ENCODE peak calls at places on chromosomes 13 and 19, in five cellular contexts. One of them, this sample, is unnamed.

GRCh38 chr19:40388486-40388885 is 1.5 kb downstream of the HIPK4 start:
- DNase-seq in activated CD4-positive, alpha-beta T cell treated with anti-CD3 and anti-CD28 coated beads, Interleukin-2, amount 50 U/mL, for 1 hour: no peak
- DNase-seq in kidney tubule cell: no peak
- DNase-seq in cardiac fibroblast: no peak
- DNase-seq in astrocyte of the spinal cord: no peak
- DNase-seq in this sample: no peak

GRCh38 chr13:73365240-73365639 is 306.4 kb downstream of the KLF5 start:
- DNase-seq in activated CD4-positive, alpha-beta T cell treated with anti-CD3 and anti-CD28 coated beads, Interleukin-2, amount 50 U/mL, for 1 hour: no peak
- DNase-seq in kidney tubule cell: peak
- DNase-seq in cardiac fibroblast: no peak
- DNase-seq in astrocyte of the spinal cord: no peak
- DNase-seq in this sample: no peak

GRCh38 chr19:42461700-42462324 is 19.1 kb upstream of the CXCL17 start:
- DNase-seq in activated CD4-positive, alpha-beta T cell treated with anti-CD3 and anti-CD28 coated beads, Interleukin-2, amount 50 U/mL, for 1 hour: no peak
- DNase-seq in kidney tubule cell: no peak
- DNase-seq in cardiac fibroblast: no peak
- DNase-seq in astrocyte of the spinal cord: no peak
- DNase-seq in this sample: no peak

GRCh38 chr19:18469245-18470107 is 31.5 kb upstream of the ISYNA1 start:
- DNase-seq in activated CD4-positive, alpha-beta T cell treated with anti-CD3 and anti-CD28 coated beads, Interleukin-2, amount 50 U/mL, for 1 hour: peak
- DNase-seq in kidney tubule cell: peak
- DNase-seq in cardiac fibroblast: peak
- DNase-seq in astrocyte of the spinal cord: peak
- DNase-seq in this sample: peak

GRCh38 chr19:15118248-15118647 is 11.0 kb downstream of the SYDE1 start:
- DNase-seq in activated CD4-positive, alpha-beta T cell treated with anti-CD3 and anti-CD28 coated beads, Interleukin-2, amount 50 U/mL, for 1 hour: no peak
- DNase-seq in kidney tubule cell: peak
- DNase-seq in cardiac fibroblast: no peak
- DNase-seq in astrocyte of the spinal cord: no peak
- DNase-seq in this sample: no peak

GRCh38 chr19:11078893-11079292 is 10.4 kb upstream of the LDLR start:
- DNase-seq in activated CD4-positive, alpha-beta T cell treated with anti-CD3 and anti-CD28 coated beads, Interleukin-2, amount 50 U/mL, for 1 hour: no peak
- DNase-seq in kidney tubule cell: no peak
- DNase-seq in cardiac fibroblast: no peak
- DNase-seq in astrocyte of the spinal cord: no peak
- DNase-seq in this sample: no peak

GRCh38 chr13:113973218-113974164 is at the start of gene C13orf46:
- DNase-seq in activated CD4-positive, alpha-beta T cell treated with anti-CD3 and anti-CD28 coated beads, Interleukin-2, amount 50 U/mL, for 1 hour: no peak
- DNase-seq in kidney tubule cell: no peak
- DNase-seq in cardiac fibroblast: no peak
- DNase-seq in astrocyte of the spinal cord: no peak
- DNase-seq in this sample: no peak

GRCh38 chr19:677201-677600 is 1.0 kb downstream of the FSTL3 start:
- DNase-seq in activated CD4-positive, alpha-beta T cell treated with anti-CD3 and anti-CD28 coated beads, Interleukin-2, amount 50 U/mL, for 1 hour: no peak
- DNase-seq in kidney tubule cell: peak
- DNase-seq in cardiac fibroblast: peak
- DNase-seq in astrocyte of the spinal cord: peak
- DNase-seq in this sample: no peak

GRCh38 chr19:29858000-29858596 is 46.3 kb downstream of the CCNE1 start:
- DNase-seq in activated CD4-positive, alpha-beta T cell treated with anti-CD3 and anti-CD28 coated beads, Interleukin-2, amount 50 U/mL, for 1 hour: peak
- DNase-seq in kidney tubule cell: peak
- DNase-seq in cardiac fibroblast: no peak
- DNase-seq in astrocyte of the spinal cord: no peak
- DNase-seq in this sample: peak

GRCh38 chr13:111425326-111425725 is 104.9 kb downstream of the TEX29 start:
- DNase-seq in activated CD4-positive, alpha-beta T cell treated with anti-CD3 and anti-CD28 coated beads, Interleukin-2, amount 50 U/mL, for 1 hour: no peak
- DNase-seq in kidney tubule cell: no peak
- DNase-seq in cardiac fibroblast: no peak
- DNase-seq in astrocyte of the spinal cord: no peak
- DNase-seq in this sample: no peak

GRCh38 chr19:40632311-40633036 is 31.3 kb downstream of the LTBP4 start:
- DNase-seq in activated CD4-positive, alpha-beta T cell treated with anti-CD3 and anti-CD28 coated beads, Interleukin-2, amount 50 U/mL, for 1 hour: no peak
- DNase-seq in kidney tubule cell: no peak
- DNase-seq in cardiac fibroblast: no peak
- DNase-seq in astrocyte of the spinal cord: no peak
- DNase-seq in this sample: peak

GRCh38 chr19:35509861-35510625 is 3.4 kb downstream of the DMKN start:
- DNase-seq in activated CD4-positive, alpha-beta T cell treated with anti-CD3 and anti-CD28 coated beads, Interleukin-2, amount 50 U/mL, for 1 hour: peak
- DNase-seq in kidney tubule cell: peak
- DNase-seq in cardiac fibroblast: peak
- DNase-seq in astrocyte of the spinal cord: peak
- DNase-seq in this sample: peak

GRCh38 chr13:109160887-109161669 is 531.7 kb downstream of the MYO16 start:
- DNase-seq in activated CD4-positive, alpha-beta T cell treated with anti-CD3 and anti-CD28 coated beads, Interleukin-2, amount 50 U/mL, for 1 hour: no peak
- DNase-seq in kidney tubule cell: peak
- DNase-seq in cardiac fibroblast: no peak
- DNase-seq in astrocyte of the spinal cord: no peak
- DNase-seq in this sample: no peak

GRCh38 chr19:3210347-3211017 is 14.0 kb upstream of the CELF5 start:
- DNase-seq in activated CD4-positive, alpha-beta T cell treated with anti-CD3 and anti-CD28 coated beads, Interleukin-2, amount 50 U/mL, for 1 hour: peak
- DNase-seq in kidney tubule cell: peak
- DNase-seq in cardiac fibroblast: peak
- DNase-seq in astrocyte of the spinal cord: peak
- DNase-seq in this sample: peak

GRCh38 chr13:51814825-51815650 is 11.1 kb upstream of the DHRS12 start:
- DNase-seq in activated CD4-positive, alpha-beta T cell treated with anti-CD3 and anti-CD28 coated beads, Interleukin-2, amount 50 U/mL, for 1 hour: peak
- DNase-seq in kidney tubule cell: peak
- DNase-seq in cardiac fibroblast: peak
- DNase-seq in astrocyte of the spinal cord: peak
- DNase-seq in this sample: peak

GRCh38 chr19:2215281-2215751 is 20.8 kb downstream of the PLEKHJ1 start:
- DNase-seq in activated CD4-positive, alpha-beta T cell treated with anti-CD3 and anti-CD28 coated beads, Interleukin-2, amount 50 U/mL, for 1 hour: peak
- DNase-seq in kidney tubule cell: no peak
- DNase-seq in cardiac fibroblast: no peak
- DNase-seq in astrocyte of the spinal cord: no peak
- DNase-seq in this sample: peak

GRCh38 chr19:2587001-2587719 is 111.2 kb downstream of the GADD45B start:
- DNase-seq in activated CD4-positive, alpha-beta T cell treated with anti-CD3 and anti-CD28 coated beads, Interleukin-2, amount 50 U/mL, for 1 hour: no peak
- DNase-seq in kidney tubule cell: no peak
- DNase-seq in cardiac fibroblast: no peak
- DNase-seq in astrocyte of the spinal cord: peak
- DNase-seq in this sample: peak

GRCh38 chr19:32350492-32350891 is 5.1 kb downstream of the ZNF507 start:
- DNase-seq in activated CD4-positive, alpha-beta T cell treated with anti-CD3 and anti-CD28 coated beads, Interleukin-2, amount 50 U/mL, for 1 hour: no peak
- DNase-seq in kidney tubule cell: peak
- DNase-seq in cardiac fibroblast: no peak
- DNase-seq in astrocyte of the spinal cord: no peak
- DNase-seq in this sample: no peak

GRCh38 chr19:51632126-51632525 is 1.9 kb upstream of the SIGLEC5 start:
- DNase-seq in activated CD4-positive, alpha-beta T cell treated with anti-CD3 and anti-CD28 coated beads, Interleukin-2, amount 50 U/mL, for 1 hour: no peak
- DNase-seq in kidney tubule cell: no peak
- DNase-seq in cardiac fibroblast: no peak
- DNase-seq in astrocyte of the spinal cord: no peak
- DNase-seq in this sample: no peak

GRCh38 chr13:28778308-28779215 is 41.6 kb upstream of the MTUS2 start:
- DNase-seq in activated CD4-positive, alpha-beta T cell treated with anti-CD3 and anti-CD28 coated beads, Interleukin-2, amount 50 U/mL, for 1 hour: no peak
- DNase-seq in kidney tubule cell: no peak
- DNase-seq in cardiac fibroblast: no peak
- DNase-seq in astrocyte of the spinal cord: no peak
- DNase-seq in this sample: no peak

GRCh38 chr19:41226053-41226873 is 7.2 kb downstream of the AXL start:
- DNase-seq in activated CD4-positive, alpha-beta T cell treated with anti-CD3 and anti-CD28 coated beads, Interleukin-2, amount 50 U/mL, for 1 hour: peak
- DNase-seq in kidney tubule cell: peak
- DNase-seq in cardiac fibroblast: peak
- DNase-seq in astrocyte of the spinal cord: peak
- DNase-seq in this sample: peak

GRCh38 chr19:11375143-11375948 is 880 bp downstream of the SWSAP1 start:
- DNase-seq in activated CD4-positive, alpha-beta T cell treated with anti-CD3 and anti-CD28 coated beads, Interleukin-2, amount 50 U/mL, for 1 hour: peak
- DNase-seq in kidney tubule cell: peak
- DNase-seq in cardiac fibroblast: no peak
- DNase-seq in astrocyte of the spinal cord: no peak
- DNase-seq in this sample: peak

GRCh38 chr19:50669319-50670101 is 20.3 kb downstream of the C19orf81 start:
- DNase-seq in activated CD4-positive, alpha-beta T cell treated with anti-CD3 and anti-CD28 coated beads, Interleukin-2, amount 50 U/mL, for 1 hour: peak
- DNase-seq in kidney tubule cell: peak
- DNase-seq in cardiac fibroblast: peak
- DNase-seq in astrocyte of the spinal cord: peak
- DNase-seq in this sample: no peak

GRCh38 chr13:76884167-76884566 is 2.0 kb downstream of the KCTD12 start:
- DNase-seq in activated CD4-positive, alpha-beta T cell treated with anti-CD3 and anti-CD28 coated beads, Interleukin-2, amount 50 U/mL, for 1 hour: no peak
- DNase-seq in kidney tubule cell: peak
- DNase-seq in cardiac fibroblast: peak
- DNase-seq in astrocyte of the spinal cord: peak
- DNase-seq in this sample: peak

GRCh38 chr13:35760678-35761308 is 284.3 kb upstream of the MAB21L1 start:
- DNase-seq in activated CD4-positive, alpha-beta T cell treated with anti-CD3 and anti-CD28 coated beads, Interleukin-2, amount 50 U/mL, for 1 hour: no peak
- DNase-seq in kidney tubule cell: no peak
- DNase-seq in cardiac fibroblast: no peak
- DNase-seq in astrocyte of the spinal cord: no peak
- DNase-seq in this sample: no peak

GRCh38 chr13:33721719-33722118 is 96.2 kb upstream of the RFC3 start:
- DNase-seq in activated CD4-positive, alpha-beta T cell treated with anti-CD3 and anti-CD28 coated beads, Interleukin-2, amount 50 U/mL, for 1 hour: no peak
- DNase-seq in kidney tubule cell: peak
- DNase-seq in cardiac fibroblast: peak
- DNase-seq in astrocyte of the spinal cord: peak
- DNase-seq in this sample: no peak

GRCh38 chr13:23674795-23675640 is 104.8 kb downstream of the TNFRSF19 start:
- DNase-seq in activated CD4-positive, alpha-beta T cell treated with anti-CD3 and anti-CD28 coated beads, Interleukin-2, amount 50 U/mL, for 1 hour: no peak
- DNase-seq in kidney tubule cell: peak
- DNase-seq in cardiac fibroblast: peak
- DNase-seq in astrocyte of the spinal cord: peak
- DNase-seq in this sample: no peak

GRCh38 chr13:64446372-64446771 is 2783.8 kb downstream of the PCDH9 start:
- DNase-seq in activated CD4-positive, alpha-beta T cell treated with anti-CD3 and anti-CD28 coated beads, Interleukin-2, amount 50 U/mL, for 1 hour: no peak
- DNase-seq in kidney tubule cell: no peak
- DNase-seq in cardiac fibroblast: no peak
- DNase-seq in astrocyte of the spinal cord: no peak
- DNase-seq in this sample: no peak

GRCh38 chr13:101572456-101572855 is 120.0 kb downstream of the ITGBL1 start:
- DNase-seq in activated CD4-positive, alpha-beta T cell treated with anti-CD3 and anti-CD28 coated beads, Interleukin-2, amount 50 U/mL, for 1 hour: no peak
- DNase-seq in kidney tubule cell: peak
- DNase-seq in cardiac fibroblast: no peak
- DNase-seq in astrocyte of the spinal cord: no peak
- DNase-seq in this sample: no peak